ENCODE peak calls at places on chromosomes 3 and 15, in eight cellular contexts. L is esophagus muscularis mucosa, H is AG10803, Q is psoas muscle, B is mammary epithelial cell, P is NT2/D1, W is AG09309, F is body of pancreas. M is an unnamed sample.

GRCh38 chr3:156184156-156184555 is 63.8 kb downstream of the KCNAB1 start:
- DNase-seq in L (no peak), H (no peak), Q (no peak), B (no peak), P (no peak), W (no peak), F (no peak), M (no peak)

GRCh38 chr3:135214400-135214799 is 419.3 kb downstream of the EPHB1 start:
- DNase-seq in L (no peak), H (no peak), Q (no peak), B (no peak), P (no peak), W (no peak), F (no peak), M (no peak)

GRCh38 chr3:17808994-17809393 is 66.6 kb upstream of the TBC1D5 start:
- DNase-seq in L (peak; percentile 57), H (peak; percentile 65), Q (no peak), B (no peak), P (no peak), W (no peak), F (no peak), M (no peak)

GRCh38 chr15:51536965-51537574 is 85.5 kb downstream of the DMXL2 start:
- DNase-seq in L (no peak), H (peak; percentile 37), Q (no peak), B (no peak), P (no peak), W (no peak), F (no peak), M (peak; percentile 28)

GRCh38 chr15:98996169-98996568 is 11.4 kb downstream of the PGPEP1L start:
- DNase-seq in L (no peak), H (no peak), Q (no peak), B (no peak), P (no peak), W (no peak), F (no peak), M (no peak)

GRCh38 chr3:113245775-113246174 is 34.4 kb downstream of the BOC start:
- DNase-seq in L (no peak), H (peak; percentile 64), Q (peak; percentile 79), B (no peak), P (no peak), W (no peak), F (no peak), M (no peak)

GRCh38 chr3:63390831-63391230 is 112.7 kb downstream of the SYNPR start:
- DNase-seq in L (no peak), H (no peak), Q (no peak), B (peak; percentile 14), P (no peak), W (no peak), F (no peak), M (peak; percentile 24)

GRCh38 chr3:195186041-195186709 is 84.8 kb downstream of the XXYLT1 start:
- DNase-seq in L (no peak), H (no peak), Q (no peak), B (no peak), P (no peak), W (no peak), F (no peak), M (no peak)

GRCh38 chr3:18649666-18650363 is 224.7 kb upstream of the SATB1 start:
- DNase-seq in L (no peak), H (no peak), Q (no peak), B (no peak), P (no peak), W (no peak), F (no peak), M (no peak)

GRCh38 chr3:29338981-29339833 is 58.3 kb downstream of the RBMS3 start:
- DNase-seq in L (no peak), H (peak; percentile 76), Q (no peak), B (no peak), P (no peak), W (no peak), F (no peak), M (no peak)

GRCh38 chr3:37863949-37864822 is 2.5 kb downstream of the CTDSPL start:
- DNase-seq in L (no peak), H (no peak), Q (no peak), B (peak; percentile 40), P (no peak), W (no peak), F (no peak), M (no peak)
- H3K4me3 ChIP-seq in L (no peak overlapping the region), H (no peak overlapping the region), Q (no peak overlapping the region), B (peak overlapping the region; percentile 75), P (no peak overlapping the region), W (no peak overlapping the region), F (no peak overlapping the region), M (peak overlapping the region; percentile 68)

GRCh38 chr15:70962084-70962483 is 69.5 kb downstream of the LRRC49 start:
- DNase-seq in L (no peak), H (no peak), Q (no peak), B (no peak), P (no peak), W (no peak), F (no peak), M (no peak)
- H3K4me3 ChIP-seq in L (no peak overlapping the region), H (no peak overlapping the region), Q (no peak overlapping the region), B (no peak overlapping the region), P (no peak overlapping the region), W (no peak overlapping the region), F (no peak overlapping the region), M (no peak overlapping the region)

DNA sequence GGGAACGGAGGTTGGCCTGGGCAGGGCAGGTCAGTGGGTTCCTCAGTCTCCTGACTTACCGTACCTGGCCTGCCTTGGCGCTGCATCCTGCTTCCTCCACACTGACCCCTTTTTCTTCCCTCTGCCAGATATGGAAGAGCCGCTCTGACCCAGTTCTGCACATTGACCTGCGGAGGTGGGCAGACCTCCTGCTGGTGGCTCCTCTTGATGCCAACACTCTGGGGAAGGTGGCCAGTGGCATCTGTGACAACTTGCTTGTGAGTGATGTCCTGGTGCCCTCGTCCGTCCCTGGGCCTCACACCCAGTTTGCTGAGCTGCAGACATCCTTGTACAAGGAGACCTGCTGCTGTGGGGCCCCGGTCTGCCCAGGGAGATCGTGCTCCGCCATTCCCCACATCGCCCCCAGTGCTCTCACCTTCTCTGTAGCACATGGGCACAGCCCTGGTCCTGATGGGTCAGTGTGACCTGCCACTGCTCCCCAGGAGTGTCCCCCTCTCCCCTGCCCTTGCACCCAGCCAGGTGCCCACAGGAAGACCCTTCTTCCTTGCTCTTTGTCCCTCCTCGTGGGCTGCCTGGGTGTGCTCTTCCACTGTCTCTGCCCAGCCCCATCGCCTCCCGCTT is 21.0 kb downstream of the PPCDC start:
- DNase-seq in L (no peak), H (no peak), Q (no peak), B (no peak), P (no peak), W (no peak), F (no peak), M (no peak)
- H3K4me3 ChIP-seq in L (peak overlapping the region; percentile 20), H (peak overlapping the region; percentile 27), Q (peak overlapping the region; percentile 4), B (no peak overlapping the region), P (no peak overlapping the region), W (no peak overlapping the region), F (no peak overlapping the region), M (no peak overlapping the region)

GRCh38 chr3:151766454-151766853 is 32.7 kb downstream of the AADACL2 start:
- DNase-seq in L (no peak), H (no peak), Q (no peak), B (peak; percentile 17), P (no peak), W (no peak), F (no peak), M (peak; percentile 38)
- H3K4me3 ChIP-seq in L (no peak overlapping the region), H (no peak overlapping the region), Q (no peak overlapping the region), B (no peak overlapping the region), P (no peak overlapping the region), W (no peak overlapping the region), F (no peak overlapping the region), M (no peak overlapping the region)

GRCh38 chr3:13188380-13188779 is 115.2 kb upstream of the IQSEC1 start:
- DNase-seq in L (no peak), H (no peak), Q (no peak), B (no peak), P (no peak), W (no peak), F (no peak), M (no peak)

GRCh38 chr3:13189639-13190375 is 116.6 kb upstream of the IQSEC1 start:
- DNase-seq in L (no peak), H (peak; percentile 43), Q (no peak), B (peak; percentile 28), P (no peak), W (peak; percentile 11), F (no peak), M (peak; percentile 17)

GRCh38 chr3:13188975-13189374 is 115.7 kb upstream of the IQSEC1 start:
- DNase-seq in L (no peak), H (no peak), Q (no peak), B (no peak), P (no peak), W (no peak), F (no peak), M (no peak)

GRCh38 chr3:13191016-13191415 is 117.8 kb upstream of the IQSEC1 start:
- DNase-seq in L (no peak), H (no peak), Q (no peak), B (no peak), P (no peak), W (no peak), F (no peak), M (no peak)

DNA sequence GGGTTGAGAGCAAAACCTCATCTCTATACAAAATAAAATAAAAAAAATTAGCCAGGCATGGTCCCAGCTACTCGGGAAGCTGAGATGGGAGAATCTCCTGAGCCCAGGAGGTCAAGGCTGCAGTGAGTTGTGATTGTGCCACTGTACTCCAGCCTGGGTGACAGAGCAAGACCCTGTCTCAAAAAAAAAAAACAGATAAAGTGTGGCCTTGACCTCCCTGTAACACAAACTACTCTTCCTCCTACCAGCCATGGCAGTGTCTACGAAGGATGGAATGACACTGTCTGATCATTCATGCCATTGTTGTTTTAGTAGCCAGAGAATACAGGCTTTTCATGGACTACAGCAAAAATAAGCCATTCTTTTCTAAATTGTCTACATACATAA is 117.1 kb upstream of the IQSEC1 start:
- DNase-seq in L (no peak), H (no peak), Q (no peak), B (no peak), P (no peak), W (no peak), F (no peak), M (no peak)
- H3K4me3 ChIP-seq in L (no peak overlapping the region), H (no peak overlapping the region), Q (no peak overlapping the region), B (no peak overlapping the region), P (no peak overlapping the region), W (no peak overlapping the region), F (no peak overlapping the region), M (no peak overlapping the region)

M was measured in epithelial cell of esophagus.